ENCODE peak calls at places on chromosomes 3 and 15, in five cellular contexts. F, K, Z, I and X are unnamed samples.

GRCh38 chr15:63911160-63911559 is 77.4 kb upstream of the HERC1 start:
- DNase-seq in Z (no peak), F (no peak), K (no peak), I (no peak), X (no peak)

GRCh38 chr3:11480663-11481298 is 162.9 kb downstream of the VGLL4 start:
- DNase-seq in K (no peak), F (no peak), I (peak), Z (no peak), X (no peak)

GRCh38 chr3:156761007-156761406 is 65.1 kb upstream of the LEKR1 start:
- DNase-seq in Z (no peak), F (no peak), K (no peak), I (no peak), X (no peak)

GRCh38 chr15:100759698-100760356 is 119.8 kb upstream of the ALDH1A3 start:
- DNase-seq in I (no peak), Z (peak), K (no peak), F (no peak), X (peak)

GRCh38 chr15:62165029-62165792 is at the start of gene C2CD4B:
- DNase-seq in I (peak), K (peak), F (no peak), Z (no peak), X (no peak)

GRCh38 chr3:104952587-104952986 is 414.1 kb upstream of the ALCAM start:
- DNase-seq in F (no peak), Z (no peak), K (no peak), I (no peak), X (peak)

GRCh38 chr3:137759505-137759904 is 4.6 kb upstream of the SOX14 start:
- DNase-seq in F (no peak), Z (no peak), I (no peak), K (no peak), X (no peak)

GRCh38 chr15:31271706-31272557 is 54.7 kb upstream of the KLF13 start:
- DNase-seq in F (no peak), K (no peak), I (no peak), Z (no peak), X (no peak)

GRCh38 chr15:51077565-51078153 is 17.0 kb downstream of the TNFAIP8L3 start:
- DNase-seq in I (peak), Z (no peak), F (peak), K (peak), X (peak)